ENCODE peak calls at places on chromosomes 2 and 18, in six cellular contexts. S is CD4-positive, CD25-positive, alpha-beta regulatory T cell; I is fibroblast of lung; L is A549; T is IMR-90; N is breast epithelium. E is an unnamed sample. For H3K4me1, the result is how much of the 10 kb centered on the place peaks cover.

GRCh38 chr18:42192251-42193248 is 237.5 kb downstream of the PIK3C3 start:
- DNase-seq in S (no peak), I (peak), L (no peak), T (no peak), N (no peak), E (no peak)

GRCh38 chr2:196601430-196602306 is 37.8 kb upstream of the CCDC150 start:
- DNase-seq in S (no peak), I (peak), L (peak), T (peak), N (no peak), E (no peak)

GRCh38 chr2:72300147-72300684 is 152.6 kb upstream of the CYP26B1 start:
- DNase-seq in S (no peak), I (no peak), L (no peak), T (no peak), N (no peak), E (no peak)

GRCh38 chr2:207296265-207296948 is 130.7 kb upstream of the KLF7 start:
- DNase-seq in S (no peak), I (peak), L (no peak), T (peak), N (no peak), E (no peak)

GRCh38 chr2:67877281-67877680 is 185.5 kb downstream of the C1D start:
- DNase-seq in S (no peak), I (no peak), L (no peak), T (no peak), N (no peak), E (no peak)

GRCh38 chr18:23225518-23225917 is 90.2 kb downstream of the CABLES1 start:
- DNase-seq in S (no peak), I (peak), L (no peak), T (peak), N (no peak), E (no peak)

GRCh38 chr2:231186325-231186724 is 12.1 kb upstream of the ARMC9 start:
- DNase-seq in S (no peak), I (no peak), L (no peak), T (no peak), N (no peak), E (no peak)

GRCh38 chr18:1653873-1654272 is 749.2 kb downstream of the ADCYAP1 start:
- DNase-seq in S (no peak), I (no peak), L (no peak), T (no peak), N (no peak), E (no peak)

GRCh38 chr2:114857196-114857595 is 414.8 kb downstream of the DPP10 start:
- DNase-seq in S (no peak), I (no peak), L (no peak), T (no peak), N (no peak), E (no peak)

GRCh38 chr2:70070557-70071268 is 16.6 kb upstream of the PCBP1 start:
- DNase-seq in S (peak), I (peak), L (peak), T (peak), N (peak), E (peak)

GRCh38 chr2:47520825-47521665 is 118.1 kb downstream of the MSH2 start:
- DNase-seq in S (peak), I (peak), L (peak), T (peak), N (peak), E (peak)

GRCh38 chr18:25805323-25805722 is 285.1 kb downstream of the SS18 start:
- DNase-seq in S (no peak), I (peak), L (no peak), T (peak), N (no peak), E (no peak)

GRCh38 chr18:57516068-57516467 is 70.4 kb downstream of the FECH start:
- DNase-seq in S (no peak), I (no peak), L (no peak), T (no peak), N (no peak), E (no peak)

GRCh38 chr2:56009758-56010534 is 86.4 kb upstream of the EFEMP1 start:
- DNase-seq in S (no peak), I (peak), L (peak), T (peak), N (no peak), E (no peak)

GRCh38 chr18:77052297-77052645 is 80.3 kb downstream of the MBP start:
- DNase-seq in S (no peak), I (no peak), L (no peak), T (no peak), N (no peak), E (no peak)
- H3K4me1 ChIP-seq in S (half or more), I (under half), L (under half), T (under half), N (under half), E (half or more)

GRCh38 chr18:24633121-24633520 is 172.7 kb downstream of the HRH4 start:
- DNase-seq in S (no peak), I (peak), L (no peak), T (peak), N (no peak), E (no peak)

GRCh38 chr18:24630346-24630880 is 170.0 kb downstream of the HRH4 start:
- DNase-seq in S (no peak), I (no peak), L (no peak), T (no peak), N (no peak), E (no peak)

GRCh38 chr18:24631238-24632025 is 171.0 kb downstream of the HRH4 start:
- DNase-seq in S (no peak), I (no peak), L (no peak), T (peak), N (no peak), E (no peak)

GRCh38 chr18:24629926-24630325 is 169.5 kb downstream of the HRH4 start:
- DNase-seq in S (no peak), I (no peak), L (no peak), T (no peak), N (no peak), E (no peak)

DNA sequence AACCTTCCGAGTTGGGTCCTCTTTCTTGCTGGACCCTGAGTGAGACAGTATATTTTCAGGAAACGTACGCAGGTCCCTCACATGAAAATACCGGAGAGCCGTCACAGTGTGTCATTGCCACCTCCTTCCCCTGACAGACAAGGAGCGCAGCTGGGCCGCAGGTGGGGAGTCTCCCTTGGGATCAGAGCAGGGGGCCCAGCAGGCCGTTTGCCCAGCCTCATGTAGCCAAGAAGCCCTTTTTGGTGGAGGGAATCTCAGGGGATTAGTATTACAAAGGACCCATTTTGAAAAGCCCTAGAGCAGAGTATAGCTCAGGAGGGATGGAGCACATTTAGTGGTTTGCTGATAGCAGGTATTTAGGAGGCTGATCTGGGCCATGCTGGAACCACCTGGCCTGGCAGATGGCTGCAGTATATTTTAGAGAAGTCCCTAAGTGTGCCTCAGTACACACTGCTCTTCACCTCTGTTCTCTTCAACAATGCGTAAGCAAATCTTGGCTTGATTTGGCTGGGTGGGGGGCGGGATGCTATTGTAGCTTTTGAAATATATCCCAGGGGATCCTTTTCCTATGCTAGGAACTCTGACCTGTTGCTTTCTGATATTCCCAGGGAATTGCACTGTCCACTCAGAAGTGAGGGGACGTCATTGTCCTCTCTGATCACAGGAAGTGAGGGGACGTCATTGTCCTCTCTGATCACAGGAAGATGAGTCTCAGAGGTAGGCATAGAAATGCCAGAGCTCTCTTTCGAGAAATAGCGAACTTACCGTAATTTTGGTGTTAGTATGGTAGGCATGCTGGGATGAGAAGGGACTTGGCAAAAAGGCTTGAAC is 171.9 kb downstream of the HRH4 start:
- DNase-seq in S (no peak), I (no peak), L (no peak), T (no peak), N (no peak), E (no peak)
- H3K4me3 ChIP-seq in S (no peak), I (no peak), L (no peak), T (no peak), N (no peak), E (no peak)

DNA sequence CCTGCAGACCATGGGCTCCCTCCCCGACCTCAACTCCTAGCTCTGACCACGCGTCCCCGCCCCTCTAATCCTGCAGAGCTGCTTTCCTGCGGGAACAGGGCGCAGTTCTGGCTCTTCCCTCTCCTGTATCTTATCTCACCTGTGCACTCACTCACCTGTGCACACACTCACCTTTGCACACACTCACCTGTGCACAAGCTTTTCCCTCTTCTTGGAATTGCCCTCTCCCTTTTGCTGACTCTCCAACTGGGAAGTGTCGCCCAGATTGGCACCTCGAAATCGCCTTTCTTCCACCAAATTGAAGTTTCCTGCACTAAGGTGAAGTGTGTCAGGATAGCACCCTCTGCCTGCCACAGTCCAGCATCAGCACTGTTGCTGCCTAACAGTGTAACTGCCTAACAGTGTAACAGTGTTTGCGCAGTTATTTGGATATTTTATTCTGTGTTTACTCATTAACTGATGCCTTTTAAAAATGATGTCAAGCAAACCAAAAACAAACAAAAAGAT is 585 bp upstream of the CMPK2 start:
- DNase-seq in S (peak), I (peak), L (peak), T (peak), N (no peak), E (no peak)
- H3K27ac ChIP-seq in S (no peak), I (no peak), L (no peak), T (no peak), N (peak), E (peak)

GRCh38 chr2:211860224-211860623 is 678.4 kb downstream of the ERBB4 start:
- DNase-seq in S (no peak), I (no peak), L (no peak), T (no peak), N (no peak), E (no peak)
- H3K4me1 ChIP-seq in S (under half), I (under half), L (under half), T (under half), N (under half), E (under half)

GRCh38 chr2:20439193-20439475 is 7.7 kb upstream of the RHOB start:
- DNase-seq in S (no peak), I (peak), L (no peak), T (peak), N (no peak), E (no peak)
- H3K4me3 ChIP-seq in S (no peak), I (no peak), L (peak), T (no peak), N (no peak), E (no peak)

GRCh38 chr2:76307495-76307894 is 596.8 kb upstream of the GCFC2 start:
- DNase-seq in S (no peak), I (no peak), L (no peak), T (no peak), N (no peak), E (no peak)
- H3K27ac ChIP-seq in S (no peak), I (no peak), L (no peak), T (no peak), N (no peak), E (no peak)

DNA sequence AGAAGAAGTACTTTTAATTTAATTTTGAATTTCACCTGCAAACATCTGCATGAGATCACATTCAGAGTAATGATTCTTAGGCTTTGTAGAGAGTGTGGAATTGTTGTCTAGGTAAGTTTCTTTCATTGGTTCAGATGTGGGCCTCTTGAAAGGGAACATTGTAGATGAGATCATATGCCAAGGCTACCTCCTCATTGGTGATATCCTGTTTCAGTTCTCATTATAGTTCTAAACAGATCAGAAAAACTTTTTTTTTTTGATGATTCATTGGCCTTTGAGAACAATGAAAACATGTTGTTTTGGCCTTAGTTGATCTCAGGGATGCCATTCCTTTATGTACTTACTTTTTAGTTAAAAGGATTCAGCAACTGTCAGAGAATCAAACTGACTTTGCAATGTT is 44.5 kb downstream of the EML6 start:
- DNase-seq in S (no peak), I (peak), L (no peak), T (peak), N (no peak), E (no peak)
- H3K4me1 ChIP-seq in S (under half), I (under half), L (under half), T (under half), N (under half), E (under half)

GRCh38 chr2:120758181-120759048 is 22.7 kb downstream of the GLI2 start:
- DNase-seq in S (no peak), I (peak), L (no peak), T (peak), N (no peak), E (no peak)
- H3K4me3 ChIP-seq in S (no peak), I (no peak), L (no peak), T (no peak), N (no peak), E (no peak)

DNA sequence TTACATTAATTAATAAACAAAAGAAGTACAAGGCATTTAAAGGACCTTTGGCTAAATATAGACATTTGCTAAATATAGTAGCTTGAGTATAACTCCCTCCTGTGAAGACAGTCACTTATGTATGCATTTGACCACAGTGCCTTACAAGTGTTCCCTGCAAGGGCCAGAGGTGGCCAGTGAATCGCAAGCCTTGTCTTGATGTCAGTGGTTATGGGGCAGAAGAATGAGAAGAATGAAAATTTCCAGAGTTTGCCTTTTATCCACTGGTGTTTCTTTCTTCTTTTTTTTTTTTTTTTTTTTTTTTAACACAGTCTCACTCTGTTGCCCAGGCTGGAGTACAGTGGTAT is 1.8 kb downstream of the LRRFIP1 start:
- DNase-seq in S (no peak), I (no peak), L (no peak), T (peak), N (no peak), E (no peak)
- H3K27ac ChIP-seq in S (no peak), I (no peak), L (no peak), T (no peak), N (no peak), E (no peak)